ENCODE peak calls at places on chromosomes 11 and 22, in eight cellular contexts. J, E, S, D, V, M, B and L are unnamed samples. For H3K36me3, the result is how much of the 10 kb centered on the place peaks cover.

GRCh38 chr22:24429411-24430365 is 2.3 kb downstream of the ADORA2A start:
- DNase-seq in E (peak), M (peak), B (no peak), J (no peak), S (peak), V (no peak), D (no peak), L (no peak)

GRCh38 chr11:132024587-132025295 is 654.3 kb downstream of the NTM start:
- DNase-seq in E (peak), V (peak), S (no peak), J (no peak), D (no peak), B (no peak), M (peak), L (peak)

GRCh38 chr22:46522743-46523300 is 14.6 kb downstream of the CELSR1 start:
- DNase-seq in D (no peak), J (no peak), E (no peak), V (no peak), B (no peak), S (no peak), M (no peak), L (no peak)

GRCh38 chr11:19846654-19847330 is 134.2 kb downstream of the NAV2 start:
- DNase-seq in M (no peak), V (peak), E (peak), S (no peak), J (no peak), B (no peak), D (no peak), L (no peak)

GRCh38 chr11:45429719-45430118 is 143.6 kb upstream of the SYT13 start:
- DNase-seq in V (no peak), M (no peak), B (no peak), D (no peak), S (no peak), E (no peak), J (no peak), L (no peak)

GRCh38 chr22:50561401-50562074 is 1.2 kb downstream of the SYCE3 start:
- DNase-seq in D (no peak), J (no peak), E (no peak), B (no peak), M (no peak), V (no peak), S (peak), L (no peak)

GRCh38 chr22:37329239-37330140 is 47.2 kb downstream of the CYTH4 start:
- DNase-seq in S (no peak), D (no peak), V (no peak), M (peak), E (peak), B (peak), J (no peak), L (no peak)

GRCh38 chr11:102614485-102614884 is 10.6 kb downstream of the MMP20 start:
- DNase-seq in B (no peak), S (no peak), D (no peak), V (no peak), M (no peak), E (no peak), J (no peak), L (no peak)

GRCh38 chr11:57349491-57350274 is 11.5 kb downstream of the P2RX3 start:
- DNase-seq in M (no peak), E (peak), B (peak), J (peak), V (no peak), S (peak), D (no peak), L (no peak)

GRCh38 chr11:124725719-124726105 is 14.0 kb upstream of the NRGN start:
- DNase-seq in S (no peak), E (peak), J (no peak), B (no peak), M (no peak), D (no peak), V (peak), L (no peak)

GRCh38 chr22:39215430-39216142 is 29.2 kb downstream of the PDGFB start:
- DNase-seq in M (no peak), J (no peak), S (no peak), D (no peak), E (no peak), V (no peak), B (peak), L (no peak)

GRCh38 chr11:72162891-72163492 is 27.5 kb downstream of the FOLR3 start:
- DNase-seq in B (no peak), D (no peak), S (no peak), V (no peak), M (no peak), E (no peak), J (no peak), L (no peak)

GRCh38 chr11:128735935-128736610 is 42.2 kb downstream of the FLI1 start:
- DNase-seq in D (no peak), B (no peak), M (no peak), V (no peak), S (no peak), J (no peak), E (no peak), L (no peak)

GRCh38 chr11:134516529-134516928 is 104.5 kb upstream of the B3GAT1 start:
- DNase-seq in J (no peak), B (peak), M (no peak), S (peak), E (no peak), V (no peak), D (no peak), L (no peak)

GRCh38 chr11:1337647-1338007 is 28.2 kb upstream of the TOLLIP start:
- DNase-seq in V (no peak), E (no peak), D (no peak), M (no peak), B (no peak), J (no peak), S (no peak), L (no peak)

GRCh38 chr11:127470485-127470884 is 469.9 kb upstream of the KIRREL3 start:
- DNase-seq in B (peak), E (no peak), M (no peak), D (no peak), J (no peak), S (no peak), V (no peak), L (no peak)
- TF ChIP-seq CTCF in B (peak), E (peak), M (no peak), D (no peak), J (no peak), S (no peak), V (peak), L (peak)

GRCh38 chr11:3222941-3223905 is 4.6 kb upstream of the MRGPRG start:
- DNase-seq in D (no peak), M (no peak), S (no peak), E (no peak), B (no peak), V (no peak), J (no peak), L (no peak)
- H3K36me3 ChIP-seq in D (under half), M (under half), S (under half), E (under half), B (under half), V (under half), J (under half), L (under half)

DNA sequence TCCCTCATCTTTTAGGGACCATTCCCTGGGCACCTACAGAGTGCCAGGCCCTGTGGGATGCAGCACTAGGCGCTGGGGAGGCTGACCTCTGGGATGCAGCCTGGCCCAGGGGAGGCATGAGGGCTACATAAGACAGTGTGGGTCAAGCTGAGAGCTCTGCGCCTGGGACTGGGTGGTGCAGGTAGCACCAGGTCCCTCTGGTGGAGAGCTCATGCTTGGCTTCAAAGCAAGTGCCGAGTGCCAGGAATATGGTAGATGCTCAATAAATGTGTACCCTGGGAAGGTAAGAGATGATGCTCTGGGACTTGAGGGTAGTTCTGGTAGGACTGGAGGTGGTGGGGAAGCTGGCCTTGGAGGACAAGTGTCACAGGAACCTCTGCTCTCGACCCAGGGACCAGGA is 2.0 kb upstream of the MPPED1 start:
- DNase-seq in M (no peak), B (no peak), E (no peak), D (no peak), J (no peak), V (no peak), S (peak), L (no peak)
- TF ChIP-seq CTCF in M (no peak), B (no peak), E (no peak), D (no peak), J (no peak), V (no peak), S (no peak), L (no peak)

DNA sequence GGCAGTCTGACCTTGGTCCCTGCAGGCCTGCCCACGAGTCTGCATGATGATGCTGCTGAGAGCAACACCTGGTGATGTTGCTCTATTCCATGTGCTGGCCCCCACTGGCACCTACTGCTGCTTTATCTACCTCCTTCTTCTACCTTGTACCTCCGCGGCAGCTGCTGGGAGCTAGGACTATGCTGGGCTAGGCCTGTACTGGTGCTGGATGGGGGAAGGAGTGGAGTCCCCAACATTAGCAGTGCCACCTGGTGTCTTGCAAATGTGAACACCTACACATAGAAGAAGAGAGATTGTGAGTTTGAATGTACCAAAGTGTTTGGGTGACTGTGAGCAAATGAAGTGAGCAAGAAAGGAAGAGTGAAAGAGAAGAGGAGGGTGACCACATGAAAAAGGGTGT is 30.5 kb downstream of the PTPN5 start:
- DNase-seq in D (no peak), E (no peak), S (no peak), V (no peak), B (no peak), J (no peak), M (no peak), L (no peak)
- H3K36me3 ChIP-seq in D (under half), E (under half), S (under half), V (under half), B (under half), J (under half), M (under half), L (under half)

GRCh38 chr11:119721129-119722120 is 7.6 kb downstream of the NECTIN1 start:
- DNase-seq in B (peak), E (peak), J (no peak), M (no peak), V (no peak), S (peak), D (no peak), L (no peak)
- TF ChIP-seq CTCF in B (peak), E (peak), J (no peak), M (peak), V (peak), S (peak), D (peak), L (peak)

GRCh38 chr11:77400306-77400705 is 73.6 kb downstream of the PAK1 start:
- DNase-seq in M (no peak), S (no peak), V (no peak), E (no peak), J (no peak), B (peak), D (no peak), L (no peak)
- H3K36me3 ChIP-seq in M (under half), S (under half), V (under half), E (under half), J (under half), B (under half), D (under half), L (under half)

GRCh38 chr11:94576306-94576705 is 9.1 kb downstream of the PIWIL4 start:
- DNase-seq in V (no peak), D (no peak), M (no peak), E (no peak), S (no peak), B (no peak), J (no peak), L (no peak)
- TF ChIP-seq CTCF in V (no peak), D (no peak), M (no peak), E (no peak), S (no peak), B (no peak), J (no peak), L (no peak)

GRCh38 chr22:32480238-32480637 is 5.6 kb downstream of the FBXO7 start:
- DNase-seq in D (no peak), S (no peak), J (no peak), B (no peak), E (no peak), M (no peak), V (no peak), L (no peak)

GRCh38 chr22:32478994-32479393 is 4.4 kb downstream of the FBXO7 start:
- DNase-seq in D (no peak), B (no peak), S (no peak), E (peak), M (no peak), J (no peak), V (peak), L (no peak)

GRCh38 chr22:32477608-32478007 is 3.0 kb downstream of the FBXO7 start:
- DNase-seq in D (no peak), B (no peak), J (no peak), V (no peak), E (no peak), S (no peak), M (no peak), L (no peak)

GRCh38 chr22:32487021-32487420 is 12.4 kb downstream of the FBXO7 start:
- DNase-seq in E (no peak), D (no peak), J (no peak), S (no peak), B (no peak), M (no peak), V (no peak), L (no peak)

GRCh38 chr22:32482708-32483107 is 8.1 kb downstream of the FBXO7 start:
- DNase-seq in B (no peak), D (no peak), S (no peak), E (peak), J (no peak), M (no peak), V (no peak), L (no peak)
- H3K36me3 ChIP-seq in B (under half), D (under half), S (under half), E (under half), J (under half), M (under half), V (under half), L (under half)